ENCODE peak calls at places on chromosomes 13 and 19, in seven cellular contexts. N is dorsolateral prefrontal cortex, B is skeletal muscle cell, K is ovary, H is astrocyte, Q is AG04450, T is PC-9. G is an unnamed sample.

GRCh38 chr19:6500837-6501739 is 1.0 kb downstream of the TUBB4A start:
- DNase-seq in N (no peak), B (no peak), K (no peak), H (no peak), Q (no peak), T (no peak), G (no peak)

GRCh38 chr19:45075215-45076028 is 856 bp downstream of the ZNF296 start:
- DNase-seq in N (peak), B (no peak), K (no peak), H (no peak), Q (no peak), T (peak), G (peak)

GRCh38 chr13:22110368-22110767 is 439.5 kb downstream of the FGF9 start:
- DNase-seq in N (no peak), B (no peak), K (no peak), H (no peak), Q (no peak), T (no peak), G (no peak)

GRCh38 chr19:42069619-42070293 is at the start of gene GRIK5:
- DNase-seq in N (peak), B (no peak), K (peak), H (no peak), Q (no peak), T (no peak), G (no peak)

GRCh38 chr13:83151308-83151660 is 731.0 kb downstream of the SLITRK1 start:
- DNase-seq in N (no peak), B (no peak), K (no peak), H (peak), Q (no peak), T (no peak), G (no peak)

GRCh38 chr19:17234911-17235617 is 9.0 kb downstream of the OCEL1 start:
- DNase-seq in N (no peak), B (no peak), K (peak), H (no peak), Q (no peak), T (peak), G (no peak)

GRCh38 chr13:97141564-97142005 is 80.5 kb upstream of the MBNL2 start:
- DNase-seq in N (no peak), B (peak), K (no peak), H (peak), Q (peak), T (peak), G (peak)

GRCh38 chr19:49427855-49428546 is 2.8 kb downstream of the GFY start:
- DNase-seq in N (no peak), B (no peak), K (no peak), H (no peak), Q (no peak), T (peak), G (no peak)

GRCh38 chr13:28557725-28558124 is 62.8 kb upstream of the FLT1 start:
- DNase-seq in N (no peak), B (no peak), K (no peak), H (peak), Q (peak), T (no peak), G (no peak)

GRCh38 chr13:112103971-112104872 is 37.3 kb downstream of the SOX1 start:
- DNase-seq in N (peak), B (no peak), K (no peak), H (no peak), Q (no peak), T (no peak), G (no peak)

GRCh38 chr13:113770441-113770840 is 11.4 kb downstream of the TMEM255B start:
- DNase-seq in N (no peak), B (no peak), K (no peak), H (no peak), Q (no peak), T (no peak), G (no peak)

GRCh38 chr13:109787135-109787954 is 962 bp upstream of the IRS2 start:
- DNase-seq in N (peak), B (no peak), K (peak), H (no peak), Q (no peak), T (peak), G (no peak)

GRCh38 chr19:32675720-32676185 is at the start of gene RGS9BP:
- DNase-seq in N (peak), B (no peak), K (peak), H (peak), Q (peak), T (peak), G (peak)

GRCh38 chr19:23070353-23070781 is 46.5 kb upstream of the ZNF730 start:
- DNase-seq in N (no peak), B (no peak), K (peak), H (no peak), Q (no peak), T (no peak), G (peak)

GRCh38 chr19:8641908-8642547 is 11.6 kb downstream of the NFILZ start:
- DNase-seq in N (no peak), B (no peak), K (no peak), H (peak), Q (no peak), T (peak), G (no peak)

GRCh38 chr13:96898855-96899254 is 95.4 kb downstream of the OXGR1 start:
- DNase-seq in N (no peak), B (no peak), K (no peak), H (no peak), Q (no peak), T (no peak), G (no peak)

GRCh38 chr13:110915874-110916670 is 1.2 kb upstream of the ANKRD10 start:
- DNase-seq in N (no peak), B (peak), K (no peak), H (peak), Q (no peak), T (no peak), G (no peak)

GRCh38 chr13:31765441-31765840 is 26.1 kb downstream of the RXFP2 start:
- DNase-seq in N (no peak), B (peak), K (no peak), H (peak), Q (peak), T (no peak), G (no peak)

GRCh38 chr13:29282096-29282495 is 313.4 kb downstream of the SLC7A1 start:
- DNase-seq in N (no peak), B (no peak), K (no peak), H (no peak), Q (no peak), T (no peak), G (no peak)

GRCh38 chr19:8216357-8216756 is 7.2 kb downstream of the CERS4 start:
- DNase-seq in N (no peak), B (no peak), K (no peak), H (no peak), Q (no peak), T (no peak), G (no peak)

GRCh38 chr19:40576181-40576584 is 490 bp upstream of the SHKBP1 start:
- DNase-seq in N (no peak), B (no peak), K (no peak), H (no peak), Q (no peak), T (no peak), G (no peak)

GRCh38 chr13:36752673-36753072 is 66.3 kb upstream of the RFXAP start:
- DNase-seq in N (no peak), B (no peak), K (no peak), H (peak), Q (no peak), T (no peak), G (no peak)

GRCh38 chr19:10603084-10603872 is 16.2 kb upstream of the AP1M2 start:
- DNase-seq in N (no peak), B (no peak), K (peak), H (no peak), Q (no peak), T (peak), G (peak)

GRCh38 chr19:45339629-45340028 is 921 bp upstream of the KLC3 start:
- DNase-seq in N (no peak), B (no peak), K (no peak), H (no peak), Q (no peak), T (no peak), G (no peak)

GRCh38 chr19:18684642-18684993 is 1.1 kb downstream of the CRTC1 start:
- DNase-seq in N (no peak), B (no peak), K (no peak), H (no peak), Q (no peak), T (no peak), G (no peak)

GRCh38 chr13:96141032-96141431 is 51.1 kb downstream of the HS6ST3 start:
- DNase-seq in N (no peak), B (peak), K (no peak), H (peak), Q (no peak), T (no peak), G (no peak)

GRCh38 chr13:33721719-33722118 is 96.2 kb upstream of the RFC3 start:
- DNase-seq in N (no peak), B (no peak), K (no peak), H (peak), Q (no peak), T (no peak), G (no peak)

GRCh38 chr13:19158526-19158925 is 23.1 kb downstream of the TUBA3C start:
- DNase-seq in N (no peak), B (no peak), K (no peak), H (no peak), Q (no peak), T (no peak), G (no peak)

GRCh38 chr13:112159575-112160547 is 92.9 kb downstream of the SOX1 start:
- DNase-seq in N (no peak), B (no peak), K (no peak), H (no peak), Q (no peak), T (no peak), G (no peak)

GRCh38 chr13:88622362-88622973 is 951.3 kb downstream of the SLITRK5 start:
- DNase-seq in N (no peak), B (peak), K (no peak), H (no peak), Q (no peak), T (no peak), G (no peak)

GRCh38 chr19:46317339-46317738 is 20.5 kb downstream of the HIF3A start:
- DNase-seq in N (no peak), B (no peak), K (no peak), H (no peak), Q (no peak), T (no peak), G (no peak)

GRCh38 chr19:51514866-51515481 is 13.4 kb upstream of the SIGLEC12 start:
- DNase-seq in N (no peak), B (peak), K (no peak), H (peak), Q (peak), T (no peak), G (no peak)

DNA sequence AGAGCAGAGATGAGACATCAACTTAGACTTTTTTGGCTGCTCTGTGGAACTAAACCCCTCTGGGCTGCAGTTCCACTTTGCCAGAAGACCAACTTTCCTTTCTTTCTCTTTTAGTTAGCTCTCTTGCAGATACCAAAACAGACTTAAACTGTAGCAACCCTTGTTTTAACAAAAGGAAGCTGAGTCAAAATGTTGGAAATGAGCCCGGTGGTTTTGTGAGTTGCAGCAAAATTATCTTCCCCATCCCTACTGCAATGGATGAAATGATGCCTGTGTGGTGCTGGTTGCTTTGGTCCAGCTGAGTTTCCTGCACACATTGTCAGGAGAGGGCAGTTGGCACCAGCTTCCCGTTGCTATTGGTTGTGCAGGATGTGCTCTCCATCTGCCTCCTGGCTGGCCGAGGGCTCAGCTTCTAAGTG is 115.3 kb downstream of the LRCH1 start:
- DNase-seq in N (no peak), B (peak), K (no peak), H (peak), Q (peak), T (no peak), G (peak)
- H3K4me3 ChIP-seq in N (no peak), B (peak), K (peak), H (peak), Q (peak), T (no peak), G (peak)

DNA sequence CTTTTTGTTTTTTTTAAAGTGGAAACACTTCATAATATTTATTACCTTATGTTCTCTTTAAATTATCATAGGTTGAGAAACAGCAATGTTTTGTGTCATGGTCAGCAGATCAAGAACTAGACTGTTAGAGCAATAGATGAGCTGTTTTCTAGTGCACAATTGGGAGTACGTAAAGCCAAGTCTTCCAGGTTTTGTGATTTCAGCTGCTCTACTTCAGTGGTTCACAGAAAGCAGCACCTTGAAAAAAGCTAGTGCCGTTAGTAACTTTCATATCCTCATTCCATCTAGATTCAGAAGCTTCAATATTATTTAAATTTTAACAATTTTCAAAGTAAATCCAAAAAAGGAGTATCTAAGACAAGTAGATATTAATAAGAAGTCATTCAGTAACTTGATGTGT is 1.9 kb downstream of the GPR18 start:
- DNase-seq in N (no peak), B (no peak), K (no peak), H (no peak), Q (no peak), T (no peak), G (no peak)
- H3K4me3 ChIP-seq in N (no peak), B (no peak), K (no peak), H (no peak), Q (no peak), T (no peak), G (no peak)

GRCh38 chr13:43364210-43365041 is 341.0 kb downstream of the DNAJC15 start:
- DNase-seq in N (no peak), B (peak), K (no peak), H (peak), Q (peak), T (no peak), G (peak)
- H3K4me3 ChIP-seq in N (peak), B (no peak), K (peak), H (peak), Q (peak), T (no peak), G (no peak)

DNA sequence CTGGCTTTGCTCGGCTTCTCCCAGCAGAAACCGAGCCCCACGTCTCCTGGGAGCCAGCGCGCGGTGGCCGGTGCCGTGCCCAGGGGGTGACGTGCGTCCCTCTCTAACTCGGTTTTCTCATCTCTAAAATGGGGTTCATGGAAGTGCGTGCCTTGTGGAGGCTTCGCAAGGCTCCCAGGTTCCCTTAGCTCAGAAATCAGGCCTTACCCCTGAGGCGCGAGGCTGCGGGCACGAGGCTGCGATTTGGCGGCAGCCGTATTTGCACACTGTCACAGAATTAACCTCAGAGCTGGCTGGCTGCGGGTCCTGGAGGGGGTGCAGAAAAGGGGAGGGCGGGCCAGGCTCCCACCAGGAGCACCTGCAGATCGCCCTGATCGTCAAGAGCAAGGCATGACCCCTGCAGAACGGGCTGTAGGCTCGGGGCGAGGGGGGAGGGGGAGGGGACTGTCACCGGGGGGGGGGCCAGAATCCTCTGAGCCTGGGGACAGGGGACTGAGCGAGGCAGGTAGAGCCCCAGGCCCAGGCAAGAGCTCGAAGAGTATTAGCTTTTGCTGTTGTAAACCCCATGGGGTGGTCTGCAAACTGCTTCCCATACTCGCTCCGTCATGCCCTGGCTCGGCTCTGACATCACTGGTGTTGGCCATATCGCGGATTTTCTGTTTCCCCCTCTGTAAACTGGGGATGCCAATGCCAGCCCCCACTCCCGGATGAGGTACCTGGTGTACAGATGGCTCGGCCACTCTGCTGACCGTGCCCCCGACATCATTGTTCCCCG is 62.2 kb downstream of the CCNE1 start:
- DNase-seq in N (no peak), B (no peak), K (no peak), H (no peak), Q (no peak), T (no peak), G (no peak)
- H3K4me3 ChIP-seq in N (peak), B (peak), K (no peak), H (no peak), Q (peak), T (peak), G (peak)

DNA sequence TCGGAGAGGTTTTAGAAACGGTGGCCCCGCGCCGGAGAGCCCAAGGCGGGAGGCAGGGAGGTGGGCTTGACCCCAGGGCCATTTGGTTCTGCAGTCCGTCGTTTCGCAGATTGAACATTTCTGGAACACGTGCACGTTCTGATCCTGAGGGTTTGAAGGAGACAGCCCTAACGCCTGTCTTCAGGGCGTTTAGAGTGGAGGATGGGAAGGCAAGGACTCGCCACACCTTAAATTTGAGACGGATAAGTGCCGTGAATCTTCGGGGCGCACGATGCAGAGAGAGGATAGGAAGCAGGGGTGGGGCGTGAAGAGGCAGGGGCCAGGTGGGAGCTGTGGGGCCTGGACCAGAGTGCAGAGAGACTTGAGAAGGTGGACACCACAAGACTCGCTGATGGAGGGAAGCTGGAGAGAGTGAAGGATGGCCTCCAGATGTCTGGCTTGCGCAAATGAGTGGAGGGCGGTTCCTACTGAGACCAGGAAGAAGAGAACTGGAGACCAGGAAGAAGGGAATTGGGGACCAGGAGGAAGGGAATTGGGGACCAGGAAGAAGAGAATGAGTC is 804 bp upstream of the MIER2 start:
- DNase-seq in N (no peak), B (no peak), K (no peak), H (no peak), Q (no peak), T (no peak), G (peak)
- H3K4me3 ChIP-seq in N (peak), B (no peak), K (no peak), H (no peak), Q (no peak), T (peak), G (peak)

GRCh38 chr19:3026768-3027167 is 2.3 kb downstream of the TLE2 start:
- DNase-seq in N (no peak), B (no peak), K (no peak), H (no peak), Q (no peak), T (no peak), G (no peak)

GRCh38 chr19:3029070-3029923 is at the start of gene TLE2:
- DNase-seq in N (no peak), B (no peak), K (peak), H (no peak), Q (no peak), T (no peak), G (no peak)

GRCh38 chr19:3028305-3029069 is 593 bp downstream of the TLE2 start:
- DNase-seq in N (no peak), B (no peak), K (peak), H (no peak), Q (no peak), T (peak), G (no peak)

GRCh38 chr19:3027292-3027691 is 1.8 kb downstream of the TLE2 start:
- DNase-seq in N (no peak), B (no peak), K (no peak), H (no peak), Q (no peak), T (no peak), G (no peak)

GRCh38 chr19:3027981-3028304 is 1.1 kb downstream of the TLE2 start:
- DNase-seq in N (no peak), B (no peak), K (no peak), H (no peak), Q (no peak), T (no peak), G (no peak)
- H3K4me3 ChIP-seq in N (no peak), B (no peak), K (peak), H (no peak), Q (no peak), T (no peak), G (peak)

G was measured in heart left ventricle.